ENCODE peak calls at places on chromosomes 6 and 20, in six cellular contexts. C is AG09309; J is psoas muscle; M is naive thymus-derived CD8-positive, alpha-beta T cell; F is left colon; H is CD8-positive, alpha-beta T cell. G is an unnamed sample.

GRCh38 chr6:76792394-76792793 is 670.9 kb downstream of the HTR1B start:
- DNase-seq in C (no peak), J (no peak), M (no peak), F (no peak), H (no peak), G (no peak)

GRCh38 chr6:55925292-55925691 is 49.9 kb upstream of the BMP5 start:
- DNase-seq in C (peak; percentile 59), J (no peak), M (no peak), F (no peak), H (no peak), G (no peak)

GRCh38 chr6:71294121-71294523 is 5.5 kb downstream of the OGFRL1 start:
- DNase-seq in C (peak; percentile 94), J (no peak), M (no peak), F (no peak), H (no peak), G (no peak)

GRCh38 chr20:16500197-16500596 is 73.1 kb downstream of the KIF16B start:
- DNase-seq in C (no peak), J (no peak), M (no peak), F (no peak), H (no peak), G (no peak)

GRCh38 chr20:23142162-23143050 is 56.3 kb upstream of the CD93 start:
- DNase-seq in C (no peak), J (peak; percentile 66), M (no peak), F (peak; percentile 17), H (no peak), G (no peak)

GRCh38 chr6:32167154-32167760 is 2.9 kb downstream of the EGFL8 start:
- DNase-seq in C (no peak), J (no peak), M (peak; percentile 44), F (no peak), H (no peak), G (no peak)

GRCh38 chr6:170205534-170206316 is 85.2 kb downstream of the DLL1 start:
- DNase-seq in C (no peak), J (no peak), M (no peak), F (no peak), H (no peak), G (no peak)

GRCh38 chr6:164917211-164917610 is 392.2 kb downstream of the C6orf118 start:
- DNase-seq in C (no peak), J (no peak), M (no peak), F (no peak), H (no peak), G (no peak)

GRCh38 chr6:79946773-79947190 is 571 bp downstream of the ELOVL4 start:
- DNase-seq in C (no peak), J (no peak), M (no peak), F (no peak), H (peak; percentile 14), G (peak; percentile 24)

GRCh38 chr6:37696841-37697735 is 595 bp downstream of the MDGA1 start:
- DNase-seq in C (no peak), J (no peak), M (peak; percentile 70), F (no peak), H (peak; percentile 53), G (peak; percentile 27)

GRCh38 chr20:54350415-54350814 is 125.0 kb upstream of the DOK5 start:
- DNase-seq in C (no peak), J (no peak), M (no peak), F (no peak), H (no peak), G (no peak)

GRCh38 chr6:170345662-170346061 is 39.1 kb downstream of the FAM120B start:
- DNase-seq in C (no peak), J (no peak), M (no peak), F (no peak), H (no peak), G (no peak)